ENCODE peak calls at places on chromosomes 12 and 14, in six cellular contexts. One of them, this sample, is unnamed.

GRCh38 chr14:100864960-100865681 is 38.4 kb downstream of the RTL1 start:
- DNase-seq in HCT116: no peak
- DNase-seq in SK-N-SH: no peak
- DNase-seq in K562: no peak
- DNase-seq in Panc1: no peak
- DNase-seq in HepG2: no peak
- DNase-seq in this sample: no peak

GRCh38 chr14:91482278-91483023 is 27.7 kb downstream of the PPP4R3A start:
- DNase-seq in HCT116: no peak
- DNase-seq in SK-N-SH: no peak
- DNase-seq in K562: no peak
- DNase-seq in Panc1: no peak
- DNase-seq in HepG2: no peak
- DNase-seq in this sample: no peak

GRCh38 chr12:29149691-29150382 is 759 bp downstream of the FAR2 start:
- DNase-seq in HCT116: no peak
- DNase-seq in SK-N-SH: no peak
- DNase-seq in K562: peak; percentile 30
- DNase-seq in Panc1: no peak
- DNase-seq in HepG2: no peak
- DNase-seq in this sample: no peak

GRCh38 chr14:20848316-20848954 is 42.8 kb upstream of the RNASE3 start:
- DNase-seq in HCT116: peak; percentile 32
- DNase-seq in SK-N-SH: no peak
- DNase-seq in K562: no peak
- DNase-seq in Panc1: peak; percentile 52
- DNase-seq in HepG2: no peak
- DNase-seq in this sample: no peak

GRCh38 chr14:54797556-54797955 is 105.1 kb downstream of the GCH1 start:
- DNase-seq in HCT116: no peak
- DNase-seq in SK-N-SH: no peak
- DNase-seq in K562: no peak
- DNase-seq in Panc1: no peak
- DNase-seq in HepG2: no peak
- DNase-seq in this sample: no peak

GRCh38 chr12:74111688-74112360 is 425.8 kb upstream of the ATXN7L3B start:
- DNase-seq in HCT116: peak; percentile 52
- DNase-seq in SK-N-SH: peak; percentile 1
- DNase-seq in K562: no peak
- DNase-seq in Panc1: no peak
- DNase-seq in HepG2: peak; percentile 13
- DNase-seq in this sample: no peak

GRCh38 chr14:24274101-24274543 is 2.7 kb upstream of the RABGGTA start:
- DNase-seq in HCT116: no peak
- DNase-seq in SK-N-SH: no peak
- DNase-seq in K562: no peak
- DNase-seq in Panc1: no peak
- DNase-seq in HepG2: no peak
- DNase-seq in this sample: peak; percentile 68

GRCh38 chr12:22121224-22121623 is 75.2 kb downstream of the CMAS start:
- DNase-seq in HCT116: peak; percentile 10
- DNase-seq in SK-N-SH: no peak
- DNase-seq in K562: no peak
- DNase-seq in Panc1: no peak
- DNase-seq in HepG2: peak; percentile 9
- DNase-seq in this sample: no peak

GRCh38 chr12:12384601-12385321 is 27.9 kb downstream of the BORCS5 start:
- DNase-seq in HCT116: no peak
- DNase-seq in SK-N-SH: peak; percentile 45
- DNase-seq in K562: peak; percentile 20
- DNase-seq in Panc1: no peak
- DNase-seq in HepG2: peak; percentile 88
- DNase-seq in this sample: peak; percentile 38

GRCh38 chr14:73764881-73765280 is 50.7 kb upstream of the PNMA1 start:
- DNase-seq in HCT116: no peak
- DNase-seq in SK-N-SH: no peak
- DNase-seq in K562: no peak
- DNase-seq in Panc1: no peak
- DNase-seq in HepG2: no peak
- DNase-seq in this sample: peak; percentile 72

DNA sequence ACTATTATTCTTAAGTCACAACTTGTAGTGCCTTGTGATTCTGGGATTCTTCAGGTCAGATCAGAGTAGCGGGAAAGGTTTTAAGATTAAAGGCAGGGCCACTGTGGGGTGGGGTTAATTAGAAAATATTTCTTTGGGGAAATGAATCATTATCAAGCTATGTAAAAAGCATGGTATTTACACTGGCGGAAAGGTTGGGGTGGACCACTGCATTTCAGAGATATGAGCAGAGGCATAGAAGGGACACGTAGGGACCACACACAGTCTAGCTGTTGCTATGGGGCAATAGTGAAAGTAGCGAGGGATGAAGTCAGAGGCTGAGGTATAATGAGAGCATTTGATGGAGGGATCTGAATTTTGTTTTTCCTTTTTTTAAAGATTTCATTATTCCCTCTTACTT is 31.7 kb upstream of the KCNH3 start:
- DNase-seq in HCT116: peak; percentile 76
- DNase-seq in SK-N-SH: no peak
- DNase-seq in K562: no peak
- DNase-seq in Panc1: no peak
- DNase-seq in HepG2: no peak
- DNase-seq in this sample: no peak
- TF ChIP-seq POLR2AphosphoS5 in HCT116: peak; percentile 45
- TF ChIP-seq POLR2AphosphoS5 in SK-N-SH: peak; percentile 71
- TF ChIP-seq POLR2AphosphoS5 in K562: no peak
- TF ChIP-seq POLR2AphosphoS5 in Panc1: no peak
- TF ChIP-seq POLR2AphosphoS5 in HepG2: no peak
- TF ChIP-seq POLR2AphosphoS5 in this sample: no peak

GRCh38 chr14:99159341-99160340 is 112.4 kb downstream of the BCL11B start:
- DNase-seq in HCT116: no peak
- DNase-seq in SK-N-SH: no peak
- DNase-seq in K562: no peak
- DNase-seq in Panc1: no peak
- DNase-seq in HepG2: no peak
- DNase-seq in this sample: no peak
- TF ChIP-seq REST in HCT116: no peak
- TF ChIP-seq REST in SK-N-SH: no peak
- TF ChIP-seq REST in K562: no peak
- TF ChIP-seq REST in Panc1: no peak
- TF ChIP-seq REST in HepG2: no peak
- TF ChIP-seq REST in this sample: no peak

GRCh38 chr12:125346361-125346760 is 281.1 kb downstream of the AACS start:
- DNase-seq in HCT116: no peak
- DNase-seq in SK-N-SH: no peak
- DNase-seq in K562: no peak
- DNase-seq in Panc1: no peak
- DNase-seq in HepG2: no peak
- DNase-seq in this sample: no peak

GRCh38 chr12:125357561-125357960 is 292.3 kb downstream of the AACS start:
- DNase-seq in HCT116: no peak
- DNase-seq in SK-N-SH: no peak
- DNase-seq in K562: no peak
- DNase-seq in Panc1: no peak
- DNase-seq in HepG2: no peak
- DNase-seq in this sample: no peak

GRCh38 chr12:125355614-125356013 is 290.4 kb downstream of the AACS start:
- DNase-seq in HCT116: no peak
- DNase-seq in SK-N-SH: no peak
- DNase-seq in K562: no peak
- DNase-seq in Panc1: no peak
- DNase-seq in HepG2: no peak
- DNase-seq in this sample: no peak

GRCh38 chr12:125356111-125356510 is 290.9 kb downstream of the AACS start:
- DNase-seq in HCT116: no peak
- DNase-seq in SK-N-SH: no peak
- DNase-seq in K562: no peak
- DNase-seq in Panc1: no peak
- DNase-seq in HepG2: no peak
- DNase-seq in this sample: no peak

GRCh38 chr12:125351788-125352187 is 286.6 kb downstream of the AACS start:
- DNase-seq in HCT116: no peak
- DNase-seq in SK-N-SH: no peak
- DNase-seq in K562: no peak
- DNase-seq in Panc1: no peak
- DNase-seq in HepG2: no peak
- DNase-seq in this sample: no peak
- TF ChIP-seq CTCF in HCT116: no peak
- TF ChIP-seq CTCF in SK-N-SH: no peak
- TF ChIP-seq CTCF in K562: no peak
- TF ChIP-seq CTCF in Panc1: peak; percentile 13
- TF ChIP-seq CTCF in HepG2: no peak
- TF ChIP-seq CTCF in this sample: no peak

DNA sequence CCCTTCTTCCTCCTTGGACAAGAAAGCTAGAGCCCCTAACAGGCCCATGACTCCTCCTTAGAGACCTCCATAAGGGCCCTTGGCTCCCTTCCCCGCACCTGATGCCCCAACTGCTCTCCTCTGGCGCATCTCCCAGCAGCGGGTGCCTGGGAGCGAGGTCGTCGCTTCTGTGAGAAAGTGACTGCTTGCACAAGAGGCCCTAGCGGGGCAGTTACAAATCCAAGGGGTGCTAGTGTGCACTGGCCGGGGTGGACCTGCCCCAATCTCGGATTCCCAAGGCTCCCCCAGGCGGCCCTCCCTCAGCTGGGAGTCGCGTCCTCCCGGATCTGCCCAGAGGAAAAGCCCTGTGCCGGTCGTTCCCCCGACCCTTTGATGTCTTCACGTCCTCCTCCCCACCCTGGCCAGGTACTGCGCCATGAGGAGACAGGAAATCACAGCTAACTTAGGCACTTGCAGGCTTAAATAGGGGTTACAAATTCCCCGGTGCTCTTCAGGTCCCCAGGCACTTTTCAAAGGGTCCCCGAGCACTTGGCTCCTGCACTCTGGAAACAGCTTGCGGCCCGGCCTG is 2.8 kb downstream of the NKX2-8 start:
- DNase-seq in HCT116: no peak
- DNase-seq in SK-N-SH: peak; percentile 16
- DNase-seq in K562: no peak
- DNase-seq in Panc1: no peak
- DNase-seq in HepG2: no peak
- DNase-seq in this sample: no peak
- TF ChIP-seq POLR2AphosphoS5 in HCT116: no peak
- TF ChIP-seq POLR2AphosphoS5 in SK-N-SH: no peak
- TF ChIP-seq POLR2AphosphoS5 in K562: no peak
- TF ChIP-seq POLR2AphosphoS5 in Panc1: no peak
- TF ChIP-seq POLR2AphosphoS5 in HepG2: no peak
- TF ChIP-seq POLR2AphosphoS5 in this sample: no peak

DNA sequence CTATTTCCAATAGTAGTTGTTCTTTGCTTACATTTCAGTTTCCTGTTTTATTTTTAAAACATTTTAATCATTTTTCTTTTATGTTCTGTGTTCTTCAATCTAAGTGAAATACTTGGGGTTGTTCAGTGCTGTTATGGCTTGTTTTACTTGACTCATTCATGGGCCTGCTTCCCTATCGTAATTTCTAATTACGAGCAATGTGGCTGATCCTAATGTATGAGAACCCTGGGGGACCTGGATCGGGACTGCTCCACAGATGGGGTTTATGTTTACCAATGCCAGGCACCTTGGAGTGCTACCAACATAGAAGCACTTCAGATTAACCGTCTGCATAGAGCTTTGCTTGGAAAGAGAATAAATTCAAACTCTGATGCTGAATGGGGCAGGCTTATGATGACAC is 29.8 kb downstream of the TECPR2 start:
- DNase-seq in HCT116: no peak
- DNase-seq in SK-N-SH: no peak
- DNase-seq in K562: no peak
- DNase-seq in Panc1: no peak
- DNase-seq in HepG2: no peak
- DNase-seq in this sample: no peak
- TF ChIP-seq REST in HCT116: no peak
- TF ChIP-seq REST in SK-N-SH: no peak
- TF ChIP-seq REST in K562: no peak
- TF ChIP-seq REST in Panc1: no peak
- TF ChIP-seq REST in HepG2: no peak
- TF ChIP-seq REST in this sample: no peak

GRCh38 chr12:124368421-124369032 is 73.6 kb downstream of the RFLNA start:
- DNase-seq in HCT116: no peak
- DNase-seq in SK-N-SH: no peak
- DNase-seq in K562: no peak
- DNase-seq in Panc1: no peak
- DNase-seq in HepG2: no peak
- DNase-seq in this sample: no peak
- TF ChIP-seq CTCF in HCT116: peak; percentile 21
- TF ChIP-seq CTCF in SK-N-SH: peak; percentile 29
- TF ChIP-seq CTCF in K562: no peak
- TF ChIP-seq CTCF in Panc1: no peak
- TF ChIP-seq CTCF in HepG2: no peak
- TF ChIP-seq CTCF in this sample: no peak

DNA sequence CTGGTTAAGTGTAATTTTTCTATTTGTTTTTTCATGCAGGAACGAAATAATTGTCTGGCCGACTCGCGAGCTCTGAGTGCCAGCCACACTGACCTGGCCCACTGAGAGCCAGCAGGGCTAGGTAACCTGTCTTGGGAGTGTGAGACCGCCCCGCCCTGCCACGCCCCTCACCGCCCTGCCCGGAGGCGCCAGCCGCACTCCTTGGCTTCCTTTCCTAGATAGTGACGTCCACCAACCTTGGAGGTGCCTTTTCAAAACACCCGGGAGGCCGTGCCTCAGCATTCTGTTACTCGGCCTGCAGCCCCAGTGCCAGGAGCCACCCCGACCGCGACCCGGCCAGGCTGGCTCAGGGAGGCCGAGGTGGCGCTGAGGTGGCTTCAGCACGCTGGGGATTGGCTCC is 21.7 kb downstream of the XRCC3 start:
- DNase-seq in HCT116: no peak
- DNase-seq in SK-N-SH: no peak
- DNase-seq in K562: no peak
- DNase-seq in Panc1: no peak
- DNase-seq in HepG2: no peak
- DNase-seq in this sample: no peak
- TF ChIP-seq POLR2AphosphoS5 in HCT116: no peak
- TF ChIP-seq POLR2AphosphoS5 in SK-N-SH: no peak
- TF ChIP-seq POLR2AphosphoS5 in K562: no peak
- TF ChIP-seq POLR2AphosphoS5 in Panc1: no peak
- TF ChIP-seq POLR2AphosphoS5 in HepG2: no peak
- TF ChIP-seq POLR2AphosphoS5 in this sample: no peak

GRCh38 chr14:64082837-64083236 is 211.3 kb downstream of the ESR2 start:
- DNase-seq in HCT116: no peak
- DNase-seq in SK-N-SH: no peak
- DNase-seq in K562: no peak
- DNase-seq in Panc1: no peak
- DNase-seq in HepG2: no peak
- DNase-seq in this sample: no peak
- TF ChIP-seq REST in HCT116: no peak
- TF ChIP-seq REST in SK-N-SH: no peak
- TF ChIP-seq REST in K562: no peak
- TF ChIP-seq REST in Panc1: no peak
- TF ChIP-seq REST in HepG2: no peak
- TF ChIP-seq REST in this sample: no peak